ENCODE peak calls at places on chromosomes 1 and 21, in five cellular contexts. One of them, this sample, is unnamed. For H3K9me3, the result is how much of the 10 kb centered on the place peaks cover.

GRCh38 chr1:6459850-6460265 is 6.1 kb downstream of the TNFRSF25 start:
- DNase-seq in ovary: no peak
- DNase-seq in adrenal gland: no peak
- DNase-seq in uterus: no peak
- DNase-seq in heart left ventricle: no peak
- DNase-seq in this sample: no peak

GRCh38 chr21:14864211-14865021 is 200.4 kb downstream of the NRIP1 start:
- DNase-seq in adrenal gland: peak
- DNase-seq in ovary: peak
- DNase-seq in heart left ventricle: peak
- DNase-seq in uterus: peak
- DNase-seq in this sample: peak

GRCh38 chr1:67618285-67619018 is 66.5 kb upstream of the GADD45A start:
- DNase-seq in heart left ventricle: peak
- DNase-seq in adrenal gland: peak
- DNase-seq in ovary: peak
- DNase-seq in uterus: peak
- DNase-seq in this sample: peak

GRCh38 chr1:63827411-63828321 is 53.8 kb downstream of the ROR1 start:
- DNase-seq in ovary: no peak
- DNase-seq in uterus: no peak
- DNase-seq in heart left ventricle: no peak
- DNase-seq in adrenal gland: no peak
- DNase-seq in this sample: no peak

GRCh38 chr1:30704271-30704670 is 19.1 kb downstream of the MATN1 start:
- DNase-seq in adrenal gland: no peak
- DNase-seq in ovary: no peak
- DNase-seq in uterus: peak
- DNase-seq in heart left ventricle: no peak
- DNase-seq in this sample: peak

GRCh38 chr1:30335997-30336390 is 387.4 kb downstream of the MATN1 start:
- DNase-seq in uterus: no peak
- DNase-seq in adrenal gland: no peak
- DNase-seq in heart left ventricle: no peak
- DNase-seq in ovary: no peak
- DNase-seq in this sample: no peak

GRCh38 chr1:107532318-107532717 is 391.5 kb downstream of the NTNG1 start:
- DNase-seq in adrenal gland: no peak
- DNase-seq in heart left ventricle: no peak
- DNase-seq in uterus: no peak
- DNase-seq in ovary: no peak
- DNase-seq in this sample: no peak

GRCh38 chr1:183180213-183180612 is 5.9 kb upstream of the LAMC2 start:
- DNase-seq in ovary: peak
- DNase-seq in heart left ventricle: peak
- DNase-seq in uterus: peak
- DNase-seq in adrenal gland: peak
- DNase-seq in this sample: peak

GRCh38 chr1:3440711-3441389 is 13.6 kb upstream of the ARHGEF16 start:
- DNase-seq in ovary: no peak
- DNase-seq in uterus: no peak
- DNase-seq in heart left ventricle: no peak
- DNase-seq in adrenal gland: no peak
- DNase-seq in this sample: no peak

GRCh38 chr1:81327743-81328142 is 473.0 kb upstream of the ADGRL2 start:
- DNase-seq in uterus: no peak
- DNase-seq in heart left ventricle: no peak
- DNase-seq in adrenal gland: no peak
- DNase-seq in ovary: no peak
- DNase-seq in this sample: no peak

GRCh38 chr1:225700164-225700740 is 47.3 kb upstream of the ENAH start:
- DNase-seq in uterus: no peak
- DNase-seq in ovary: no peak
- DNase-seq in adrenal gland: no peak
- DNase-seq in heart left ventricle: no peak
- DNase-seq in this sample: no peak

GRCh38 chr1:151935154-151935553 is 25.8 kb upstream of the THEM4 start:
- DNase-seq in adrenal gland: no peak
- DNase-seq in heart left ventricle: no peak
- DNase-seq in uterus: no peak
- DNase-seq in ovary: no peak
- DNase-seq in this sample: no peak

GRCh38 chr1:177950506-177950905 is 19.4 kb downstream of the SEC16B start:
- DNase-seq in adrenal gland: no peak
- DNase-seq in uterus: no peak
- DNase-seq in heart left ventricle: no peak
- DNase-seq in ovary: no peak
- DNase-seq in this sample: no peak

GRCh38 chr1:60924964-60925798 is 157.2 kb upstream of the NFIA start:
- DNase-seq in ovary: no peak
- DNase-seq in adrenal gland: no peak
- DNase-seq in heart left ventricle: no peak
- DNase-seq in uterus: no peak
- DNase-seq in this sample: no peak

GRCh38 chr1:110150330-110151174 is at the start of gene SLC6A17:
- DNase-seq in adrenal gland: peak
- DNase-seq in uterus: no peak
- DNase-seq in heart left ventricle: no peak
- DNase-seq in ovary: no peak
- DNase-seq in this sample: peak

GRCh38 chr1:45685308-45686080 is 839 bp downstream of the GPBP1L1 start:
- DNase-seq in uterus: no peak
- DNase-seq in ovary: no peak
- DNase-seq in adrenal gland: no peak
- DNase-seq in heart left ventricle: no peak
- DNase-seq in this sample: no peak

GRCh38 chr1:6025269-6026094 is 20.2 kb upstream of the KCNAB2 start:
- DNase-seq in ovary: no peak
- DNase-seq in adrenal gland: no peak
- DNase-seq in uterus: no peak
- DNase-seq in heart left ventricle: no peak
- DNase-seq in this sample: no peak

DNA sequence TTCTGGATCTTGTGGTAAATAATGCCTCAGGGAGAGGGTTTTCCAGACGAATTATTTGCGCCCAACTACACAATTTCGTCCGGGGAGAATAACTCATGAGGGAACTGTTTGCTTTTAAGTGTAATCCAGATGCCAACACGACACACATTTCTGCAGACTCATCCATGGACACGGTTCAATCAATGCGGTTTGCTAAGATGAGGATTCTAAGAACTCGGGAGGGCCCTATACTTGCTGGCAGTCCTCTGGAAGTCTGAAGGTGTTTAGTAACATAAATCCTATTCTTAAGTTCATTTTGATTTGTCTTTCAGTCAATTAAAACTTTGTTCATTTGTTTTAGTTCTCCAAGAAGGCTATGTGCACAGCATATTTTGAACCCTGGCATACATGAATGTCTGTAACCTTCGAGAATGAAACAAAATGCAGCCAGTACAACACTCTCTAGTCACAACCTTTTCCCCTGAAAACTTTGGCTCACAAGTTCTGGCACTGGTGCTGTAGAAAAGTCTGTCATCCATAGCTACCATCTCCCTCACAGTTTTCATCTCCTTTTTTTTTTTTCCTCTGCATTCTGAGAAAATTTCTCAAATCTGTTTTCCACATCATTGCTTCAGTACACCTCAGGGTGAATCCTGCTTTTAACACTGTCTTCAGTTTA is 38.8 kb downstream of the DIPK1A start:
- DNase-seq in heart left ventricle: no peak
- DNase-seq in adrenal gland: no peak
- DNase-seq in ovary: no peak
- DNase-seq in uterus: no peak
- DNase-seq in this sample: no peak
- TF ChIP-seq POLR2A in heart left ventricle: no peak
- TF ChIP-seq POLR2A in adrenal gland: no peak
- TF ChIP-seq POLR2A in ovary: no peak
- TF ChIP-seq POLR2A in uterus: no peak
- TF ChIP-seq POLR2A in this sample: no peak

DNA sequence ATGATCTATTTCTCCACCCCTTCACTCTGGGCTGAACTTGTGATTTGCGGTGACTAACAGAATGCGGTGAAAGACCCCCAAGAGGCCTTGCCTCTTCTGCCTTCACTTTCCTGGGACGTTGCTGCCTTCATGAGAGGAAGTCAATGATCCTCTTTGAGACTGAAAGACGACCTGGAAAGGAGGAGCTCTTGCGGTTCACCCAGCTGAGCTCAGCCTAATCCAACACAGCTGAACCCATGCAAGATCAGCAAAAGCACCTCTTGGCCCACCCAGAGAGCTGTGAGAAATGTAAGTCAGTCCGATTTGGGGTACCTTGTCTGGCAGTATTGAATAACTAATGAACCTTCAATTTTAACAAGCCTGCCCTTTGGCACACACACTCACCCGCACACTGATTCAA is 767.4 kb upstream of the TPTE start:
- DNase-seq in ovary: no peak
- DNase-seq in heart left ventricle: no peak
- DNase-seq in uterus: no peak
- DNase-seq in adrenal gland: no peak
- DNase-seq in this sample: no peak
- H3K9me3 ChIP-seq in ovary: under half
- H3K9me3 ChIP-seq in heart left ventricle: under half
- H3K9me3 ChIP-seq in uterus: under half
- H3K9me3 ChIP-seq in adrenal gland: under half
- H3K9me3 ChIP-seq in this sample: under half

GRCh38 chr1:233614173-233614742 is 352 bp downstream of the KCNK1 start:
- DNase-seq in adrenal gland: peak
- DNase-seq in heart left ventricle: peak
- DNase-seq in ovary: peak
- DNase-seq in uterus: no peak
- DNase-seq in this sample: no peak

GRCh38 chr1:233610628-233611027 is 3.3 kb upstream of the KCNK1 start:
- DNase-seq in heart left ventricle: no peak
- DNase-seq in ovary: no peak
- DNase-seq in uterus: no peak
- DNase-seq in adrenal gland: no peak
- DNase-seq in this sample: no peak

GRCh38 chr1:233615571-233615970 is 1.7 kb downstream of the KCNK1 start:
- DNase-seq in adrenal gland: no peak
- DNase-seq in uterus: no peak
- DNase-seq in heart left ventricle: no peak
- DNase-seq in ovary: no peak
- DNase-seq in this sample: no peak

GRCh38 chr1:233614743-233615521 is 1.0 kb downstream of the KCNK1 start:
- DNase-seq in heart left ventricle: no peak
- DNase-seq in uterus: peak
- DNase-seq in adrenal gland: peak
- DNase-seq in ovary: peak
- DNase-seq in this sample: no peak

DNA sequence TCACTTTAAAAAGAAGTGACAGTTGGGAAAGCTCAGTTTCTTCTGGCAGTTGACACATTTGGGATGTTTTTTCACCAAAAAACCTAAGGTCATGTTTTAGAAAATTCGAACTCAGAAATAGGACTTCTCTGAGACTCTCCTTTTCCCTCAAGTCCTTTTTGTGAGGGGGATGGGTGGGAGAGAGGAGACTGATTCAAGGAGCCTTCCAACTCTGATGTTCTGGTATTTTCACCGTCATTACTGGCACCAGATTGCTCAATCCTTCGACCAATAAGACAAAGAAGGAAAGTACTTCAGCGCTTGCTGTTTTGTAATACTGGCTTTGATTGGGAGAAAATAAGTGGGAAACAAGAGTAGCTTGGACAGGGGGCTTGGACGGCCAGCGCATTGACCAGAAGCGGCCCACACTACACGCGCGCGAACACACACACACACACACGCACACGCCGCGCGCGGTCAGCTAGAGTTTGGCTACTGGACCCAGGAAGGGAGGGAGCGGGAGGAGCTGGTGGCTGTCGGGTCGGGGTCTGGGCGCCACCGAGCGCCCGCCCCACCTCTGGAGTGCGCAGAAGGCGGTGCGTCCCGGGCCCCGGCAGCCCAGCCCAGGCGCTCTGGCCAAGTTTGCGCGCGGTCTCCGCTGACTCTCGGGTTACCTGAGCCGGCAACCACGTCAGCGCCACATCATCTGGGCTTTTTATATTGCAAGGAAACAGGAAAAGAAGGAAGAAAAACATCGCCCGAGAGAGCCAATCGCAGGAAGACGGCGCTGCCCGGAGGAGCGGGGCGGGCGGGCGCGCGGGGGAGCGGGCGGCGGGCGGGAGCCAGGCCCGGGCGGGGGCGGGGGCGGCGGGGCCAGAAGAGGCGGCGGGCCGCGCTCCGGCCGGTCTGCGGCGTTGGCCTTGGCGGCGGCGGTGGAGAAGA is at the start of gene KCNK1:
- DNase-seq in uterus: peak
- DNase-seq in heart left ventricle: peak
- DNase-seq in adrenal gland: peak
- DNase-seq in ovary: peak
- DNase-seq in this sample: peak
- TF ChIP-seq POLR2A in uterus: no peak
- TF ChIP-seq POLR2A in heart left ventricle: peak
- TF ChIP-seq POLR2A in adrenal gland: peak
- TF ChIP-seq POLR2A in ovary: peak
- TF ChIP-seq POLR2A in this sample: peak

DNA sequence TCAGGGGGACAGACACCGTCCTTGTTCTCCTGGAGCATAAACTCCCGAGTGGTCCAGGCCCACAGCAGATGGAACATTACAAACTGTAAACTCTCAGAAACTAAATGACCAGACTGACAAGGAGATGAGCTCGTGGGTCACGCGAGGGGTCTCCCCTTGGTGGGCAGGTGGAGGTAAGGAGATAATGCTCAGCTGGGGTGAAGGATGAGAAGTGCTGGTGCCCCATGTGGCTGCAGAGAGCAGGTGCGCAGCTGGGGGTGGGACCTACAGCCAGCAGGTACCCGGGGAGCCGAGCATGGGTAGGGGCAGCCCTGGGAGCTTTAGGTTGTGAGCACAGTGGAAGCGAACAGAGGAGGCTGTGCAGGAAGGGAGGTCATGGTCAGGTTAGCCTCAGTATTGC is 40.1 kb downstream of the AJAP1 start:
- DNase-seq in ovary: no peak
- DNase-seq in uterus: no peak
- DNase-seq in heart left ventricle: no peak
- DNase-seq in adrenal gland: no peak
- DNase-seq in this sample: no peak
- H3K9me3 ChIP-seq in ovary: under half
- H3K9me3 ChIP-seq in uterus: under half
- H3K9me3 ChIP-seq in heart left ventricle: under half
- H3K9me3 ChIP-seq in adrenal gland: under half
- H3K9me3 ChIP-seq in this sample: under half